ENCODE peak calls at places on chromosomes 2 and 18, in eight cellular contexts. C is heart right ventricle, M is left ventricle myocardium inferior, A is Caco-2, L is tibial artery, Y is mammary epithelial cell, G is PC-3, U is pancreas. O is an unnamed sample.
A peak's percentile ranks its signal among the peaks of the same experiment; 100 is the strongest.

GRCh38 chr2:137945229-137945628 is 19.0 kb upstream of the HNMT start:
- DNase-seq in L (no peak), U (no peak), A (no peak), C (no peak), Y (no peak), G (no peak), M (no peak), O (no peak)

GRCh38 chr2:70936979-70937811 is 1.5 kb downstream of the ATP6V1B1 start:
- DNase-seq in G (no peak), C (no peak), M (no peak), A (peak; percentile 77), U (no peak), L (no peak), Y (no peak), O (no peak)

GRCh38 chr18:21979171-21979560 is 190.2 kb upstream of the GATA6 start:
- DNase-seq in G (no peak), C (no peak), M (no peak), A (peak; percentile 86), Y (no peak), L (no peak), U (no peak), O (no peak)

GRCh38 chr2:142012797-142013196 is 118.0 kb downstream of the LRP1B start:
- DNase-seq in Y (no peak), U (no peak), M (no peak), A (no peak), L (no peak), G (no peak), C (no peak), O (no peak)

GRCh38 chr2:902584-902983 is 48.1 kb upstream of the SNTG2 start:
- DNase-seq in L (no peak), A (no peak), U (no peak), Y (no peak), G (no peak), M (no peak), C (no peak), O (no peak)

GRCh38 chr18:14086459-14087231 is 45.6 kb downstream of the ZNF519 start:
- DNase-seq in Y (peak; percentile 4), G (peak; percentile 63), C (no peak), A (no peak), M (no peak), L (no peak), U (no peak), O (no peak)

GRCh38 chr18:45590060-45590537 is 25.2 kb upstream of the SLC14A2 start:
- DNase-seq in L (no peak), C (no peak), G (peak; percentile 1), U (no peak), A (no peak), Y (no peak), M (no peak), O (no peak)

GRCh38 chr18:13800505-13801259 is 23.3 kb upstream of the MC5R start:
- DNase-seq in Y (peak; percentile 81), M (peak; percentile 62), U (peak; percentile 66), A (peak; percentile 78), G (peak; percentile 85), C (peak; percentile 56), L (peak; percentile 49), O (peak; percentile 88)

GRCh38 chr18:36758001-36758400 is 70.8 kb downstream of the TPGS2 start:
- DNase-seq in Y (no peak), C (no peak), L (no peak), U (no peak), G (no peak), M (no peak), A (no peak), O (no peak)

GRCh38 chr2:211512746-211513145 is 956.3 kb downstream of the CPS1 start:
- DNase-seq in M (no peak), A (no peak), C (no peak), Y (no peak), L (no peak), G (no peak), U (no peak), O (no peak)

GRCh38 chr18:25274900-25275299 is 77.1 kb downstream of the ZNF521 start:
- DNase-seq in A (no peak), G (no peak), L (no peak), M (no peak), U (no peak), C (no peak), Y (no peak), O (no peak)

GRCh38 chr18:74342416-74343043 is 26.9 kb downstream of the C18orf63 start:
- DNase-seq in U (peak; percentile 27), Y (peak; percentile 26), C (peak; percentile 32), M (no peak), A (no peak), G (peak; percentile 75), L (no peak), O (no peak)

GRCh38 chr2:204472375-204472774 is 72.9 kb upstream of the PARD3B start:
- DNase-seq in U (no peak), M (no peak), L (no peak), A (no peak), Y (no peak), G (no peak), C (no peak), O (no peak)

GRCh38 chr2:38380397-38381130 is 3.5 kb upstream of the ATL2 start:
- DNase-seq in L (no peak), Y (no peak), C (no peak), A (no peak), M (no peak), G (no peak), U (no peak), O (no peak)

GRCh38 chr2:116819355-116819754 is 995.1 kb upstream of the DDX18 start:
- DNase-seq in G (no peak), A (no peak), U (no peak), Y (no peak), L (no peak), M (no peak), C (no peak), O (no peak)

DNA sequence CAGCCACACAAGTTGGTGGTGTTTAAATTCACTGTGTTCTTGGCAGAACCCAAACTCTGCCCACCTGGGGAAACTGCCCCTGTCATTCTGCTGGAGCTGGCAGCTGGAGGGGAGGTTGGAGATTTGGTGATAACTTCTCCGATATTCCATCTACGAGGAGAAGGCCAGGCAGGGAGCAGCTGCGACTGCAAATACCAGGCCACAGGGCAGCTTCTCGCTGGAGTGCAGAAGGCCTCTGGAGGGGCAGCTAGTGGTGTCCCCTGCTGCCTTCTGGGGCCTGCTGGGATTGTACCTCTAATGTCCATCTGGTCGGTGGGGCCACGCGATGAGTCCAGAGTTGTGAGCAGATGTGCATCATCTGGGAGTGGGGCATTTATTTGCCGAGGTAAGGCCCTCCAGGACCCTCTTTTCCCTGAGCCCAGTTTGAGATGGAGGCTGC is 98.9 kb downstream of the ACKR3 start:
- DNase-seq in G (no peak), Y (no peak), A (no peak), C (no peak), U (no peak), M (no peak), L (peak; percentile 10), O (no peak)
- H3K27me3 ChIP-seq in G (no peaks in the 10 kb centered on the region), Y (no peaks in the 10 kb centered on the region), A (no peaks in the 10 kb centered on the region), C (no peaks in the 10 kb centered on the region), U (no peaks in the 10 kb centered on the region), M (no peaks in the 10 kb centered on the region), L (no peaks in the 10 kb centered on the region), O (no peaks in the 10 kb centered on the region)

GRCh38 chr2:234145511-234145910 is 95.0 kb downstream of the SPP2 start:
- DNase-seq in Y (no peak), L (no peak), A (no peak), G (no peak), U (no peak), C (no peak), M (no peak), O (no peak)

GRCh38 chr2:234145057-234145456 is 94.6 kb downstream of the SPP2 start:
- DNase-seq in G (no peak), M (no peak), A (no peak), C (no peak), L (no peak), U (no peak), Y (no peak), O (no peak)

GRCh38 chr2:234147335-234147861 is 96.9 kb downstream of the SPP2 start:
- DNase-seq in U (no peak), M (no peak), C (no peak), A (no peak), Y (no peak), L (no peak), G (no peak), O (no peak)

GRCh38 chr2:234142530-234142929 is 92.0 kb downstream of the SPP2 start:
- DNase-seq in Y (no peak), A (no peak), L (no peak), U (no peak), M (no peak), G (peak; percentile 13), C (no peak), O (no peak)

GRCh38 chr2:234146087-234146826 is 95.8 kb downstream of the SPP2 start:
- DNase-seq in A (no peak), L (no peak), C (peak; percentile 9), G (peak; percentile 84), Y (peak; percentile 83), U (no peak), M (no peak), O (no peak)
- H3K4me3 ChIP-seq in A (no peak overlapping the region), L (no peak overlapping the region), C (no peak overlapping the region), G (no peak overlapping the region), Y (no peak overlapping the region), U (no peak overlapping the region), M (no peak overlapping the region), O (no peak overlapping the region)

GRCh38 chr2:159557437-159558034 is 58.8 kb downstream of the BAZ2B start:
- DNase-seq in Y (peak; percentile 40), G (peak; percentile 47), U (no peak), M (no peak), A (peak; percentile 40), L (no peak), C (no peak), O (no peak)

GRCh38 chr2:159559034-159559433 is 57.3 kb downstream of the BAZ2B start:
- DNase-seq in A (no peak), C (no peak), U (no peak), G (no peak), Y (no peak), L (no peak), M (no peak), O (no peak)

GRCh38 chr2:159555651-159556392 is 60.5 kb downstream of the BAZ2B start:
- DNase-seq in U (no peak), C (no peak), L (no peak), G (no peak), A (no peak), M (no peak), Y (no peak), O (no peak)

GRCh38 chr2:159561242-159561641 is 55.1 kb downstream of the BAZ2B start:
- DNase-seq in M (no peak), Y (no peak), C (no peak), U (no peak), L (no peak), G (no peak), A (no peak), O (no peak)

GRCh38 chr2:159558479-159558878 is 57.9 kb downstream of the BAZ2B start:
- DNase-seq in C (no peak), Y (no peak), U (no peak), M (no peak), A (no peak), G (no peak), L (no peak), O (no peak)
- H3K4me1 ChIP-seq in C (no peaks in the 10 kb centered on the region), Y (no peaks in the 10 kb centered on the region), U (no peaks in the 10 kb centered on the region), M (peaks cover 14% of the 10 kb centered on the region), A (no peaks in the 10 kb centered on the region), G (no peaks in the 10 kb centered on the region), L (peaks cover 2% of the 10 kb centered on the region), O (peaks cover 1% of the 10 kb centered on the region)

DNA sequence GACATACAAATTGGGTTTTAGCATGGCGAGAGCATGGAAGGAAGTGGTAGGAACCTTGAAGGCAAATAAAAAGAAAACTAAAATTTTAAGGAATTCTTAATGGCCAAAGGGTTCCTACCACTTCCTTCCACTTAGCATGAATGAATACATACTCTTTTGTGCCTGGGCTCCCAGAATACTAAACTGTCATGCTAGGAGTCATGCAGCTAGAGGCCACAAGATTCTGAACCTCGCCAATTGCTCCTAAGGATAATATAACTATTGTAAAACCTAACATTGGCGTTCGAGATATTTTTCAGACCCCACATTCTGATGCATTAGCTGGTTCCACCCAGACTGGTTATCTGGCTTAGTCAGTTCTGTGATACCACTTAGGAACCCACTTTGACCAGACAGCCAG is 38.6 kb upstream of the ARHGAP25 start:
- DNase-seq in M (no peak), A (no peak), C (no peak), L (no peak), Y (no peak), G (no peak), U (no peak), O (no peak)
- H3K27me3 ChIP-seq in M (peaks cover 17% of the 10 kb centered on the region), A (no peaks in the 10 kb centered on the region), C (no peaks in the 10 kb centered on the region), L (peaks cover 16% of the 10 kb centered on the region), Y (peaks cover 3% of the 10 kb centered on the region), G (no peaks in the 10 kb centered on the region), U (no peaks in the 10 kb centered on the region), O (no peaks in the 10 kb centered on the region)